ENCODE peak calls at places on chromosomes 6 and 20, in four cellular contexts. M, H, T and L are unnamed samples. For H3K4me1 and H3K27me3, the result is how much of the 10 kb centered on the place peaks cover.

GRCh38 chr20:61297981-61298380 is 45.9 kb downstream of the CDH4 start:
- DNase-seq in M (no peak), T (peak), H (no peak), L (no peak)

GRCh38 chr20:24634855-24635254 is 165.4 kb downstream of the SYNDIG1 start:
- DNase-seq in T (peak), M (no peak), H (no peak), L (peak)

GRCh38 chr20:32605167-32605656 is 20.1 kb upstream of the NOL4L start:
- DNase-seq in H (no peak), M (no peak), T (no peak), L (no peak)

GRCh38 chr20:60553095-60553494 is 594.9 kb downstream of the CDH26 start:
- DNase-seq in H (no peak), M (no peak), T (no peak), L (no peak)

GRCh38 chr6:2582268-2582667 is 168.5 kb downstream of the MYLK4 start:
- DNase-seq in M (no peak), T (no peak), H (no peak), L (no peak)

GRCh38 chr6:169669889-169670288 is 31.9 kb downstream of the WDR27 start:
- DNase-seq in T (no peak), H (no peak), M (no peak), L (no peak)

GRCh38 chr6:158387036-158387435 is 74.8 kb downstream of the TULP4 start:
- DNase-seq in H (no peak), T (no peak), M (no peak), L (no peak)

GRCh38 chr6:11803596-11803981 is 25.0 kb upstream of the ADTRP start:
- DNase-seq in M (no peak), H (no peak), T (no peak), L (no peak)

GRCh38 chr6:115404451-115404850 is 656.2 kb downstream of the FRK start:
- DNase-seq in M (no peak), H (no peak), T (no peak), L (no peak)

GRCh38 chr20:61251529-61252393 is at the start of gene CDH4:
- DNase-seq in T (no peak), H (no peak), M (no peak), L (no peak)

GRCh38 chr6:84835340-84835739 is 70.9 kb upstream of the TBX18 start:
- DNase-seq in T (no peak), H (no peak), M (no peak), L (no peak)

GRCh38 chr20:10171864-10172751 is 46.5 kb upstream of the SNAP25 start:
- DNase-seq in M (peak), H (no peak), T (peak), L (peak)

DNA sequence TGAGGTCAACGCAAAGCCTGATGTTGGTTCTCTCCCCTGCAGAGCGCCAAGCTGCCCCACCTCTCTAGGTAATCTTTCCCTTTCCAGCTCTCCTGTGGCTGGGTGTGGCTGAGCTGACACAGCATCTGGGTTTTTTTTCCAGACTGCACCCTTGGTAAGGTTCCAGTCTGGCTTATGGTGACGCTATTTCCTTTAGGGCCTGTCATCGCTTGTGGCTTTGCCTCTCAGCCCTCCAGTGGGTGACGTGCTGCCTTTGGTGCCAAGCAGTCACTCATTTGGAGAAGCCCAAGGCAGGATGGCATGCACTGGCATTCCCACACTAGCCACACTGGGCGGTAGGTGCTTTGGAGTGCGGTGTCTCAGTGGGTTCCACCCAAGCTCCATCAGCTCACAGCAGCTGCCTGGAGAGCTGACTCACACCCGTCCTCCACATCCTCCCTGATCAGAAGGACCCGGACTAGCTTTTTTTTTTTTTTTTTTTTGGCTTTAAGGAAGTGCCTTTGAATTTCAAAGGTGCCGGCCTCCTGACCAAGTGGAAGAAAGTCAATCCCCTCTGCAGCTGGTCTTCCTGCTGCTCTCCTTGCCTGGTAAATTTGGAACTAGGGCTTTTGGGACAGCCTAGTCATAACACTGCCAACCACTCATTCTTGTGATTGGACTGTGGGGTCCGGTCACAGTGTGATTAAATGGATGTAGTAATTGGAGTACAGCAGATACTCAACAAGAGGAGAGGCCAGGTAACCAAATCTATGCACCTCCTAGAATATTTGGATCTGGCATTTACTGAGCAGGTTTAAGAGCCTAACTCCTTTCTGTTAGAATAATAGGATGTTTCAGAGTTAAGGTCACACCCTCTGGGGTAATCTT is 153.6 kb downstream of the CD83 start:
- DNase-seq in T (peak), H (no peak), M (no peak), L (peak)
- H3K4me1 ChIP-seq in T (under half), H (under half), M (under half), L (under half)

GRCh38 chr6:45424628-45424955 is 46.9 kb upstream of the SUPT3H start:
- DNase-seq in M (no peak), T (no peak), H (peak), L (no peak)
- H2AFZ ChIP-seq in M (peak), T (no peak), H (no peak), L (no peak)

GRCh38 chr20:23037017-23037481 is 1.9 kb downstream of the SSTR4 start:
- DNase-seq in T (no peak), H (no peak), M (no peak), L (no peak)

GRCh38 chr20:23034721-23035671 is at the start of gene SSTR4:
- DNase-seq in M (no peak), T (no peak), H (no peak), L (no peak)

GRCh38 chr20:23033918-23034317 is 1.2 kb upstream of the SSTR4 start:
- DNase-seq in T (no peak), H (no peak), M (no peak), L (no peak)

GRCh38 chr20:23036371-23036770 is 1.3 kb downstream of the SSTR4 start:
- DNase-seq in M (no peak), H (no peak), T (no peak), L (no peak)

DNA sequence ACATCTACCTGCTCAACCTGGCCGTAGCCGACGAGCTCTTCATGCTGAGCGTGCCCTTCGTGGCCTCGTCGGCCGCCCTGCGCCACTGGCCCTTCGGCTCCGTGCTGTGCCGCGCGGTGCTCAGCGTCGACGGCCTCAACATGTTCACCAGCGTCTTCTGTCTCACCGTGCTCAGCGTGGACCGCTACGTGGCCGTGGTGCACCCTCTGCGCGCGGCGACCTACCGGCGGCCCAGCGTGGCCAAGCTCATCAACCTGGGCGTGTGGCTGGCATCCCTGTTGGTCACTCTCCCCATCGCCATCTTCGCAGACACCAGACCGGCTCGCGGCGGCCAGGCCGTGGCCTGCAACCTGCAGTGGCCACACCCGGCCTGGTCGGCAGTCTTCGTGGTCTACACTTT is 619 bp downstream of the SSTR4 start:
- DNase-seq in T (no peak), M (no peak), H (no peak), L (no peak)
- H3K27me3 ChIP-seq in T (under half), M (under half), H (under half), L (under half)

GRCh38 chr6:106162926-106163325 is 76.8 kb downstream of the PRDM1 start:
- DNase-seq in T (no peak), H (peak), M (no peak), L (no peak)
- H3K4me1 ChIP-seq in T (under half), H (half or more), M (under half), L (under half)

GRCh38 chr6:56714982-56715456 is 72.3 kb upstream of the DST start:
- DNase-seq in H (no peak), T (peak), M (no peak), L (peak)
- H2AFZ ChIP-seq in H (no peak), T (no peak), M (no peak), L (no peak)

GRCh38 chr6:10395946-10396577 is 18.8 kb downstream of the TFAP2A start:
- DNase-seq in M (no peak), H (no peak), T (no peak), L (no peak)

GRCh38 chr6:10398439-10399218 is 16.2 kb downstream of the TFAP2A start:
- DNase-seq in M (no peak), T (no peak), H (no peak), L (no peak)

GRCh38 chr6:10396775-10397174 is 18.1 kb downstream of the TFAP2A start:
- DNase-seq in H (no peak), M (no peak), T (no peak), L (no peak)

GRCh38 chr6:10399451-10399850 is 15.4 kb downstream of the TFAP2A start:
- DNase-seq in H (no peak), M (no peak), T (no peak), L (no peak)

DNA sequence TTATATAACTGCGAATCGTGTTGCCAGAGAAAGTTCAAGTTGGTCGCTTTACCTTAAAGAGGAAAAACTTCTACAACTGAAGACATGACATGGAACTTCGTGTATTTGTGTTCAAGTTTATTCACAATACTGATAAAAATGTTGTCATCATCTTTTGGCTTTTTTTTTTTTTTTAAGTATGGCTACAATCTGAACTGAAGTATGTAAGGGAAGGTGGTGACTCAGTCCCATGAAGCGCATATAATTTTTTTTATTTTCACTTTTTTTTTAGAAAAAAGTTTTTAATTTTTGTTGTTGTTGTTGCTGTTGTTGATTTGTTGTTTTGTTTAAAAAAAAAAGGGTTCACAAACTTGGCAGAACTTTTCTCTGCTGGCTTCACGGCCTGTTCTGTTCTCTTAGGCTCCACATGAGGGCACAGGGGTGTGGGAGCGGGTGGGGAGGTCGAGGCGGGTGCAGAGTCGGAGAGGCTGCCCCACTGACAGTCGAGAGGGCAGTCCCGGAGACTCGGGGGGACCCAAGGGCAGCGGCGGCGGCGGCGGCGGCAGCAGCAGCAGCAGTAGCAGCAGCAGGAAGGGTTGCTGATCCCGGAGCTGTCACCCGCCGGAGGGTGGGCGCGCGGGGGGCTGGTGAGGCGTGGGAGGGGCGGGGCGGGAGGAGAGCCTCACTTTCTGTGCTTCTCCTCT is 17.0 kb downstream of the TFAP2A start:
- DNase-seq in T (no peak), M (no peak), H (no peak), L (no peak)
- H3K27me3 ChIP-seq in T (under half), M (half or more), H (under half), L (under half)

DNA sequence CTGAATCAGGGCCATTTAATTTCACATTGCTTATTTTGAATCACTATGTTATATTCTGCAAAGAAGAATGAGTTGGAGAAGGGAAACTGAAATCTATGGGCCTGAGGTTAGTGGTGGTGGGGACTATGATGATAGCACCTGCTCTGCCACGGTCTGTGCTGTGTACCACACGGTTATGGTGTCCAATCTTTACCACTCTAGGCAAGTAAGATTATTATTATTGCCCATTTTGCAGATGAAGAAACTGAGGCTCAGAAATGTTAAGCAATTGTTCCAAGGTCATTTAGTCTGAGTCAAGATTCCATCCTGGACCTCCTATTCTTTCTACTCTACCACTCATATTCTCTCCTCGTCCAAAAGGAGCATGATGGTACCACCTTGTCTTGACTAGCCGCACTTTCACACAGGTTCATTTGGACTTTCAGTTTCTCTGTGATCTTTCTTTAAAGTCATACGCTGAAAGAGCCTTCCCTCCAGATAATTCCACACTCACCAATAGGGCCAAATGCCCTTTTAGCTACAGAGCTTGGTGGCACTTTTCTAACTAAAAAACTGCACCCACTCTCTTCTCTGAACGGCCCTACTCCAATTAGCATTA is 56.2 kb downstream of the GFOD1 start:
- DNase-seq in H (peak), T (no peak), M (no peak), L (no peak)
- H3K4me1 ChIP-seq in H (under half), T (under half), M (under half), L (under half)

DNA sequence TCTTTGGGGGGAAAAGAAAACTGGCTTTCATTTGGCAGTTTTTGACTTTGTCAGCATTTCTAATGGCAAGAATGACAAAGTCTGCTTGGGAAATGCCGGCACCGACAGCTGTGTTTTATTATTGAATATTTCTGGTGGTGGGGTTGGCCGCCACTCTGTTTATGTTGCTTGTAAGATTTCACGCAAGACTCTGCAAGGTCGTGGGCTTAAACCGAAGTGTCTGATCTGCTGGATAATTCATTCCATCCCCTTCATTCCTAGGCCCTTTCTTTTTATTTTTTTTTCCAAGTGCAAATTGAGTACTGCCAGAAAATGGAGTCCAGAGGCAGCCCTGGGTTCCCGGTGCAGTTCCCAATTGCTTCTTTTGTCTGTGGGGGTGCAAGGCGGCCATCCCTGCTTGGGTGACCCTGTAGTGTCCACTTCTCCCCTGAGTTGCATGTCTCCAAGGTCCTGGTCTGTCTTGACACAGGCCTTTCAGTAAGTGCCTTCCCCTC is 170.4 kb upstream of the PMEPA1 start:
- DNase-seq in H (no peak), T (no peak), M (no peak), L (no peak)
- H2AFZ ChIP-seq in H (no peak), T (no peak), M (no peak), L (no peak)

DNA sequence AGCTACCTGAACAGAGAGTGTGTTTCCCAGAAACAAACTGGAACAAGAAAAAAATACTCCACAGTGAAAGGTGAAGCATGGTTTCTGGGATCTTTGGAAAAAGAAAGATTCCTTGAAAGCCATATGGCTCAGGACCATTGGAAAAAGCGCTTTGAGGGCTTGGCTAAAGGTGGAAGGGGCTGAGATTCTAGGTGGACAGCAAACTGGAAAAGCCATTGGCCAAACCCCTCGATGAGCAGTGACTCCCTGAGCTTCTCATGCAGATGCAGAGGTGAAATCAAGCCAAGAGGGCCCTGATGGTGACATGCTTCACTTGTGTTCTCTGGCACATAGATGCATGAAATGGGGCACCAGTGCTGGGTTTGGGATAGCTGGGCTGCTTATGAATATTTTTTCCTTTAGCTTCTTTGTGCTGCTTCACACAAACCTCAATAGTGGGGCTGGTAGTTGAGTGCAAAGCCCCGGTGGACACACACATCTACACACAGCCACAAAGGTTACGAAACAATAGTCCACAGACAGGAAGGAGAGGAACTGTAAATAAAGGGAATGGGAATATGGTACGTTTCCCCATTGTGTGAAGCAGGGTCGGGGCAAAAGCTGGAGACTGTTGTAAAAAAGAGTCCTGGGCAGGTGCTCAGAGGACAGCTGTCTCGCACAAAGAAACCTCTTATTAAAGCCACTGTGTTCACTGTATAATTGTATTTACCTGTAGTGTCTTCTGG is 117.8 kb downstream of the FOXA2 start:
- DNase-seq in H (no peak), M (no peak), T (no peak), L (no peak)
- H3K27me3 ChIP-seq in H (under half), M (under half), T (under half), L (under half)

GRCh38 chr20:5608448-5609161 is 141.6 kb upstream of the SHLD1 start:
- DNase-seq in H (no peak), M (no peak), T (peak), L (peak)

GRCh38 chr20:5602346-5602745 is 147.9 kb upstream of the SHLD1 start:
- DNase-seq in H (no peak), T (no peak), M (no peak), L (no peak)

GRCh38 chr20:5606347-5606746 is 143.9 kb upstream of the SHLD1 start:
- DNase-seq in T (no peak), H (no peak), M (no peak), L (no peak)

GRCh38 chr20:5612476-5613291 is 137.5 kb upstream of the SHLD1 start:
- DNase-seq in H (no peak), T (peak), M (no peak), L (no peak)

DNA sequence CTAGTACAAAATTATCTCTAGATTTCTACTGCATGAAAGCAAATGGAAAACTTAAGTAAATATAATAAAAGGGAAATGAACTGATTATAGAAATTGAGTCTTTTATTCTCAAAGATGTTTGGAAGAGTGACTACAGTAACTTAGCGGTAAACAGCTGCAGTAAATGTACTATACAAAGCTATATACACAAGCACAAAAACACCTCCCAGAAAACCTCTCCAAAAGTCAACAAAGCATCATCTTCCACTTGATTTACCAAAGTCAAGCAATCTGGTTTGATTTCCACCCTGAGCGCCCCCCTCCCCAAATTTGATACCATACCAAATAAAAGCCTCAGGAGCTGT is 142.1 kb upstream of the SHLD1 start:
- DNase-seq in T (no peak), M (no peak), H (no peak), L (no peak)
- H3K4me1 ChIP-seq in T (under half), M (under half), H (under half), L (under half)